ENCODE peak calls at places on chromosomes 4 and X, in eight cellular contexts. X is tibial nerve; A is fibroblast of lung; R is lung; F is kidney; G is CD8-positive, alpha-beta memory T cell; L is Caco-2; Y is HCT116. U is an unnamed sample.

GRCh38 chr4:6891436-6892170 is 18.0 kb upstream of the TBC1D14 start:
- DNase-seq in L (no peak), F (no peak), G (no peak), R (no peak), A (peak; percentile 44), Y (no peak), X (no peak), U (no peak)

GRCh38 chrX:43973249-43973672 is at the start of gene NDP:
- DNase-seq in L (peak; percentile 3), F (no peak), X (no peak), Y (no peak), R (no peak), G (no peak), A (peak; percentile 13), U (no peak)

GRCh38 chr4:163748474-163748873 is 254.0 kb downstream of the TMA16 start:
- DNase-seq in G (no peak), X (no peak), Y (no peak), R (no peak), L (no peak), A (peak; percentile 5), F (no peak), U (no peak)

GRCh38 chr4:19659131-19659530 is 592.6 kb upstream of the SLIT2 start:
- DNase-seq in X (no peak), Y (no peak), A (no peak), R (no peak), F (no peak), L (no peak), G (no peak), U (no peak)

GRCh38 chrX:38233891-38234807 is 13.5 kb upstream of the SRPX start:
- DNase-seq in F (no peak), G (no peak), X (no peak), L (peak; percentile 1), R (no peak), A (peak; percentile 86), Y (no peak), U (no peak)

GRCh38 chrX:115561605-115562491 is 874 bp downstream of the PLS3 start:
- DNase-seq in A (peak; percentile 44), Y (no peak), G (no peak), R (peak; percentile 61), F (peak; percentile 89), L (peak; percentile 39), X (no peak), U (no peak)

GRCh38 chr4:1543561-1543960 is 137.3 kb upstream of the NKX1-1 start:
- DNase-seq in L (no peak), F (peak; percentile 60), Y (no peak), G (no peak), X (no peak), R (no peak), A (no peak), U (no peak)

GRCh38 chr4:10128761-10129160 is 12.2 kb upstream of the WDR1 start:
- DNase-seq in X (no peak), R (no peak), A (no peak), G (no peak), Y (no peak), F (no peak), L (no peak), U (no peak)

GRCh38 chr4:95165926-95166524 is 382.7 kb downstream of the UNC5C start:
- DNase-seq in Y (peak; percentile 57), F (no peak), A (peak; percentile 68), L (peak; percentile 61), X (no peak), R (peak; percentile 38), G (no peak), U (peak; percentile 76)

GRCh38 chr4:77819409-77819835 is 254 bp upstream of the CNOT6L start:
- DNase-seq in R (peak; percentile 78), F (peak; percentile 94), X (peak; percentile 13), G (no peak), Y (no peak), L (peak; percentile 45), A (peak; percentile 17), U (no peak)

GRCh38 chr4:2907226-2907625 is 56.0 kb downstream of the NOP14 start:
- DNase-seq in L (no peak), F (peak; percentile 26), A (no peak), X (no peak), R (no peak), Y (no peak), G (no peak), U (no peak)
- H3K36me3 ChIP-seq in L (peaks cover 9% of the 10 kb centered on the region), F (peaks cover 78% of the 10 kb centered on the region), A (peaks cover 11% of the 10 kb centered on the region), X (peaks cover 100% of the 10 kb centered on the region), R (peaks cover 36% of the 10 kb centered on the region), Y (peaks cover 30% of the 10 kb centered on the region), G (peaks cover 54% of the 10 kb centered on the region), U (peaks cover 20% of the 10 kb centered on the region)

DNA sequence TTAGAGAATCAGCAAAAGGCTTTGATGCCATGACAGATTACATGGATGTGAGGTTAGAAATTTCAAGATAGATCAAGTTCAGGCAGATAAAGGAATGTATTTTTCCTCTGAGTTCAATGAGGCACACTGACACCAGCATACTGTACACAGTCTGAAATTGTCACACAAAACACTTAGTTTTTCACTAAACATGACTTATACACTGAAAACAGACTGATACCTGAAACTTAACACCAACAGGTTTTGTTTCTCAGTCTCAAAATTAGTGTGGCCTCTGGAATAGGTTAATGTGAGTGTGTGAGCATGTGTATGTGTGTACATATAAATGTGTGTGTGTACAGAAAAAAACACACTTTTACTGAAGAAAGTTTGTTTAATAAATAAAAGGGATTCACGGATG is 129.9 kb upstream of the SLITRK2 start:
- DNase-seq in L (no peak), G (no peak), X (no peak), R (no peak), A (no peak), Y (no peak), F (no peak), U (no peak)
- H3K9me3 ChIP-seq in L (no peaks in the 10 kb centered on the region), G (no peaks in the 10 kb centered on the region), X (no peaks in the 10 kb centered on the region), R (no peaks in the 10 kb centered on the region), A (no peaks in the 10 kb centered on the region), Y (no peaks in the 10 kb centered on the region), F (no peaks in the 10 kb centered on the region), U (no peaks in the 10 kb centered on the region)

DNA sequence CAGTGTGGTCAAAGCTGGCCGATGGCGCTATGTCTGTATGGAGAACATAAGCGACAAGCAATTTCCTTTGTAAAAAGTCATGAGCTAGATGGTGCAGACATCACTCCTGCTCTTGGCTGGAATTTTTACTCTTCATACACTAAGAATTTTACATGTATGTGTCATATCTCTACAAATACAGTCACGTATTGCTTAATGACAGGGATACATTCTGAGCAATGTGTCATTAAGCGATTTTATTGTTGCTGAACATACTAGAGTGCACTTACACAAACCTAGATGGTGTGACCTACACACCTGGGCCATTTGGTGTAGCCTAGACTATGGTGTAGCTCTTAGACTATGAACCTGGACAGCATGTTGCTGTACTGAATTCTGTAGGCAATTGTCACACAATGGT is 185.4 kb downstream of the SOWAHB start:
- DNase-seq in X (no peak), G (no peak), L (no peak), A (no peak), R (no peak), F (no peak), Y (no peak), U (no peak)
- H3K4me1 ChIP-seq in X (no peaks in the 10 kb centered on the region), G (no peaks in the 10 kb centered on the region), L (peaks cover 24% of the 10 kb centered on the region), A (peaks cover 8% of the 10 kb centered on the region), R (no peaks in the 10 kb centered on the region), F (peaks cover 12% of the 10 kb centered on the region), Y (peaks cover 10% of the 10 kb centered on the region), U (no peaks in the 10 kb centered on the region)

GRCh38 chr4:87356832-87357526 is 34.0 kb downstream of the HSD17B11 start:
- DNase-seq in R (no peak), L (no peak), A (no peak), G (no peak), Y (no peak), X (no peak), F (no peak), U (no peak)

GRCh38 chr4:87359258-87359657 is 31.7 kb downstream of the HSD17B11 start:
- DNase-seq in Y (no peak), A (no peak), L (no peak), X (no peak), R (no peak), G (no peak), F (no peak), U (no peak)

GRCh38 chr4:87354168-87355102 is 31.8 kb upstream of the HSD17B13 start:
- DNase-seq in A (peak; percentile 19), R (no peak), X (no peak), L (no peak), F (no peak), Y (no peak), G (no peak), U (no peak)

DNA sequence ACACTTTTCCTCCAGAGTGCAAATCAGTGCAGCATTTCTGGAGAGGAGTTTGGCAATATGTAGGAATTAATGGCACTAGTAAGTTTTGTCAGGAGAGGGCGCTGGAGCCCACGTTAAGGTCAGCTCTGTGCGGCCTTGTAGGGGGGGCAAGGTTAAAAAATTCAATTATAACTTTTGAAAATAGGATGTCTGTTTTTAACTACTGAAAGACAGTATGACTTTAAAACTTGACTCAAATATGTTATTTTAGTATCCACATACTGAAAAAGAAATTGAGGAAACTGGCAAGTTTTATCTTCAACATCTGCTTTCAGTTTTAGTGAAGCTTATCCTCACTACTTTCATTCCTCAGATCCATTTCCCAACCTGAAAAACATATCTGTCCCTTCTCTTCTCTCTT is 30.9 kb upstream of the HSD17B13 start:
- DNase-seq in Y (peak; percentile 7), L (peak; percentile 45), X (no peak), F (no peak), G (peak; percentile 47), A (peak; percentile 23), R (peak; percentile 43), U (peak; percentile 20)
- H3K36me3 ChIP-seq in Y (peaks cover 18% of the 10 kb centered on the region), L (peaks cover 2% of the 10 kb centered on the region), X (peaks cover 48% of the 10 kb centered on the region), F (no peaks in the 10 kb centered on the region), G (peaks cover 4% of the 10 kb centered on the region), A (no peaks in the 10 kb centered on the region), R (no peaks in the 10 kb centered on the region), U (no peaks in the 10 kb centered on the region)

GRCh38 chrX:47723689-47724088 is 64.7 kb upstream of the UXT start:
- DNase-seq in A (no peak), R (no peak), L (no peak), F (no peak), G (no peak), Y (no peak), X (no peak), U (no peak)

GRCh38 chrX:47722260-47722659 is 63.3 kb upstream of the UXT start:
- DNase-seq in F (no peak), L (no peak), X (no peak), R (no peak), Y (no peak), G (no peak), A (no peak), U (no peak)

GRCh38 chrX:47723083-47723482 is 64.1 kb upstream of the UXT start:
- DNase-seq in R (no peak), A (no peak), Y (no peak), X (no peak), F (no peak), G (no peak), L (no peak), U (no peak)
- H3K9me3 ChIP-seq in R (peaks cover 21% of the 10 kb centered on the region), A (no peaks in the 10 kb centered on the region), Y (no peaks in the 10 kb centered on the region), X (no peaks in the 10 kb centered on the region), F (no peaks in the 10 kb centered on the region), G (no peaks in the 10 kb centered on the region), L (no peaks in the 10 kb centered on the region), U (no peaks in the 10 kb centered on the region)

GRCh38 chrX:15785176-15785735 is 5.0 kb upstream of the ZRSR2 start:
- DNase-seq in A (no peak), R (no peak), X (no peak), G (no peak), F (no peak), L (no peak), Y (no peak), U (no peak)

GRCh38 chrX:15786930-15787329 is 3.4 kb upstream of the ZRSR2 start:
- DNase-seq in A (no peak), X (no peak), R (no peak), G (no peak), F (no peak), L (no peak), Y (no peak), U (no peak)

GRCh38 chrX:15790766-15791380 is 589 bp downstream of the ZRSR2 start:
- DNase-seq in L (no peak), G (no peak), Y (no peak), A (peak; percentile 10), X (no peak), R (no peak), F (no peak), U (no peak)

GRCh38 chrX:15789979-15790765 is at the start of gene ZRSR2:
- DNase-seq in A (peak; percentile 86), X (peak; percentile 61), L (peak; percentile 81), G (peak; percentile 91), R (peak; percentile 89), Y (peak; percentile 33), F (peak; percentile 95), U (peak; percentile 95)
- H3K4me1 ChIP-seq in A (no peaks in the 10 kb centered on the region), X (no peaks in the 10 kb centered on the region), L (no peaks in the 10 kb centered on the region), G (peaks cover 10% of the 10 kb centered on the region), R (no peaks in the 10 kb centered on the region), Y (peaks cover 4% of the 10 kb centered on the region), F (peaks cover 2% of the 10 kb centered on the region), U (peaks cover 9% of the 10 kb centered on the region)

U was measured in naive thymus-derived CD4-positive, alpha-beta T cell.